ENCODE peak calls at places on chromosomes 3 and 15, in five cellular contexts. R, I, W, U and B are unnamed samples.

GRCh38 chr15:69812881-69813280 is 284.8 kb downstream of the TLE3 start:
- DNase-seq in W (peak), U (peak), R (no peak), I (no peak), B (peak)

GRCh38 chr15:90883526-90883931 is 775 bp upstream of the FES start:
- DNase-seq in W (no peak), R (no peak), U (no peak), I (no peak), B (no peak)

GRCh38 chr3:193857996-193858395 is 265.0 kb downstream of the OPA1 start:
- DNase-seq in R (no peak), W (no peak), I (no peak), U (no peak), B (no peak)

GRCh38 chr3:154018100-154018696 is 103.0 kb upstream of the ARHGEF26 start:
- DNase-seq in I (peak), W (peak), R (peak), U (peak), B (peak)

GRCh38 chr3:197501496-197501878 is 54.3 kb downstream of the BDH1 start:
- DNase-seq in W (no peak), R (peak), U (peak), I (peak), B (no peak)

GRCh38 chr3:129448187-129448895 is 8.3 kb downstream of the IFT122 start:
- DNase-seq in R (no peak), U (peak), W (no peak), I (no peak), B (no peak)

GRCh38 chr15:36617529-36618196 is 38.2 kb downstream of the CDIN1 start:
- DNase-seq in U (no peak), W (no peak), R (peak), I (no peak), B (no peak)

GRCh38 chr15:37016287-37016686 is 84.1 kb downstream of the MEIS2 start:
- DNase-seq in W (no peak), U (no peak), R (no peak), I (no peak), B (no peak)

GRCh38 chr3:102715030-102715697 is 280.3 kb downstream of the ZPLD1 start:
- DNase-seq in R (peak), W (no peak), U (no peak), I (no peak), B (no peak)

GRCh38 chr3:30320392-30320791 is 286.0 kb upstream of the TGFBR2 start:
- DNase-seq in I (no peak), U (no peak), W (no peak), R (no peak), B (no peak)

GRCh38 chr3:69408989-69409388 is 23.1 kb upstream of the FRMD4B start:
- DNase-seq in I (no peak), W (no peak), U (no peak), R (no peak), B (no peak)

GRCh38 chr15:41794081-41794480 is 19.8 kb downstream of the MAPKBP1 start:
- DNase-seq in I (no peak), W (no peak), U (no peak), R (no peak), B (no peak)

GRCh38 chr15:25287823-25288222 is 151.0 kb downstream of the UBE3A start:
- DNase-seq in W (no peak), R (no peak), I (no peak), U (no peak), B (no peak)

GRCh38 chr15:57570994-57571393 is 20.7 kb upstream of the MYZAP start:
- DNase-seq in R (no peak), I (peak), U (no peak), W (no peak), B (no peak)
- TF ChIP-seq GABPA in R (no peak), I (no peak), U (no peak), W (no peak), B (no peak)

GRCh38 chr3:42668403-42668740 is 14.9 kb downstream of the ZBTB47 start:
- DNase-seq in W (no peak), U (peak), I (no peak), R (no peak), B (no peak)

GRCh38 chr3:42670670-42671069 is 14.7 kb upstream of the KLHL40 start:
- DNase-seq in R (no peak), I (no peak), U (no peak), W (no peak), B (no peak)

GRCh38 chr3:42667523-42668402 is 14.3 kb downstream of the ZBTB47 start:
- DNase-seq in R (no peak), U (peak), I (no peak), W (no peak), B (peak)

GRCh38 chr3:42668793-42669217 is 15.3 kb downstream of the ZBTB47 start:
- DNase-seq in R (no peak), I (no peak), W (no peak), U (peak), B (no peak)

GRCh38 chr3:42670051-42670576 is 15.2 kb upstream of the KLHL40 start:
- DNase-seq in R (no peak), W (no peak), I (no peak), U (peak), B (no peak)
- TF ChIP-seq GABPA in R (no peak), W (no peak), I (no peak), U (no peak), B (no peak)

GRCh38 chr3:14358426-14359211 is 43.8 kb upstream of the SLC6A6 start:
- DNase-seq in R (no peak), U (no peak), W (no peak), I (no peak), B (no peak)
- TF ChIP-seq GABPA in R (no peak), U (no peak), W (no peak), I (no peak), B (no peak)

DNA sequence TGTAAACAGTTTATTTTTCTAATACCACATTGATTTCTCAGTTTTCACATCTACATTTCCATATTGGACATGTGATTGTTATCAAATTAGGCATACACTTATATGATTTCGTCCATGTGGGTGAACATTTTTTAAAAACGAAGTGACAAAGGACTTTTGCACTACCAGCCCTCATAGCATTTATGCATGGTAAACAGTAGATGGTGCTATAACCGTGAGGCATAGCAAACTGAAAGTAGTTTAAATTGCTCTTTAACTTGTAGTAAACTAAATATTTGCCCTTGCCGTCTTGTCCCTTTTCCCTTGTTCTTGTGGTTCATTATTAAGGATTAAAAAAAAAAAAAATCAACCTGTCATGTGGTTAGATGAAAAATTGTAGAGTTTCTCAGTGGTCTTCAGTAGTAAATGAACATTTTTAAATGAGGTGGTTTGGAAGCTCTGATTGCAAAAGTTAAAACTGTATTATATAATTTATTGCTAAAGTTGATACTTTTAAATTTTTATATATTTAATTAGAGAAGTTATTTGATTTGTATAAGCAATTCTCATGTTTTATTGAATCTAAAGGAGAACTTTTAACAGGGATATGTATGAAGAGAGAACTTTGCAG is 24.0 kb downstream of the STX19 start:
- DNase-seq in U (peak), R (peak), W (no peak), I (peak), B (peak)
- TF ChIP-seq GABPA in U (no peak), R (no peak), W (no peak), I (no peak), B (no peak)

GRCh38 chr15:59941612-59942011 is 62.5 kb upstream of the FOXB1 start:
- DNase-seq in I (no peak), W (no peak), R (no peak), U (no peak), B (no peak)
- TF ChIP-seq GABPA in I (no peak), W (no peak), R (no peak), U (no peak), B (no peak)

DNA sequence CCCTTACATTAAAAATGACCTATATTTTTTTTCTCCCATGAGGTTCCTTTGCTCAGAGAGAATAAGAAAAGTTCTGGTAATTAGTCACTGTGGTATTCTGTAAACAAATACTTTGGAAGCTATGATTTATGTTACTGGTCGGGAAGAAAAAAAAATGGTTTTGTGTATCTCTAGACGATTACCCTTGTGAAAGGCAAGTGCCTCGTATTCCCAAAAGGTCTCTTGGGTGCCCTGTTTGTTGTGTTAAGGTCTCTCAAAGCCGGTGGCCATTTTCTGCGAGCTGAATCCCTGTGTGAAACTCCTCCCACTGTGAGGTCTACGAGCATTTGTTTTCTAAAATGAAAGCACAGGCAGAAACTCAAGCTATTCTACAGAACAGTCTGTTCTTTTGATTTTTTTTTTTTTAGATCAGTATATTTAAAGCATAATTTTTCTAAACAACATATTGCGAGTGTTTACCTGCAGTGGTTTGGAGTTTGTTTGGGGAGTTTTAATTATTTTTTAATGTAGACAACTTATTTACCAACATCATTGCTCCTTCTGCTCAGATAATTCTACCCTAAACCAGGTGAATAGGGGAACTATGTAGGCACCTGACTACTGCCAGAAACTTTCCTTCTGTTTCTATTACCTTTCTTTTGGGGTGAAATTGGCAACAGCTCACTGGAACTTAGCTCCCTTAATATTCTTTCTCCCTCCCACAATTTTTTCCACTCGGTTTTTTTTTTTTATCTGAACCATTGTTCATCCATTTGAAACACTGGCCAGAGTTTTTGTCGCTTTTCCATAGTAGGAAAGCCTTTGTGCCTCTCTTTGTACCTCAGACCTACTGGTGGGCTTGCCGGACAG is 44.0 kb downstream of the ZBTB38 start:
- DNase-seq in I (peak), W (no peak), R (no peak), U (peak), B (no peak)
- TF ChIP-seq GABPA in I (no peak), W (no peak), R (no peak), U (no peak), B (no peak)